ENCODE peak calls at places on chromosomes 11 and 22, in six cellular contexts. One of them, this sample, is unnamed.

GRCh38 chr11:100923555-100923954 is 206.1 kb downstream of the PGR start:
- DNase-seq in HCT116: no peak
- DNase-seq in fibroblast of mammary gland: peak; percentile 75
- DNase-seq in AG10803: peak; percentile 47
- DNase-seq in CD8-positive, alpha-beta T cell: no peak
- DNase-seq in keratinocyte: no peak
- DNase-seq in this sample: peak; percentile 17

GRCh38 chr11:35549787-35550186 is 24.4 kb upstream of the PAMR1 start:
- DNase-seq in CD8-positive, alpha-beta T cell: no peak
- DNase-seq in keratinocyte: peak; percentile 82
- DNase-seq in HCT116: no peak
- DNase-seq in fibroblast of mammary gland: peak; percentile 97
- DNase-seq in AG10803: peak; percentile 97
- DNase-seq in this sample: peak; percentile 86

GRCh38 chr11:44755553-44756505 is 29.1 kb downstream of the TSPAN18 start:
- DNase-seq in fibroblast of mammary gland: no peak
- DNase-seq in CD8-positive, alpha-beta T cell: no peak
- DNase-seq in HCT116: no peak
- DNase-seq in AG10803: peak; percentile 91
- DNase-seq in keratinocyte: no peak
- DNase-seq in this sample: peak; percentile 39

GRCh38 chr11:74278721-74279148 is 32.7 kb downstream of the P4HA3 start:
- DNase-seq in HCT116: no peak
- DNase-seq in CD8-positive, alpha-beta T cell: no peak
- DNase-seq in keratinocyte: no peak
- DNase-seq in AG10803: peak; percentile 98
- DNase-seq in fibroblast of mammary gland: peak; percentile 100
- DNase-seq in this sample: peak; percentile 99

GRCh38 chr11:114027941-114028340 is 31.6 kb upstream of the ZBTB16 start:
- DNase-seq in CD8-positive, alpha-beta T cell: no peak
- DNase-seq in AG10803: no peak
- DNase-seq in fibroblast of mammary gland: peak; percentile 30
- DNase-seq in HCT116: no peak
- DNase-seq in keratinocyte: no peak
- DNase-seq in this sample: peak; percentile 34

GRCh38 chr11:12802418-12803085 is 128.3 kb downstream of the TEAD1 start:
- DNase-seq in keratinocyte: peak; percentile 92
- DNase-seq in AG10803: no peak
- DNase-seq in CD8-positive, alpha-beta T cell: no peak
- DNase-seq in HCT116: peak; percentile 97
- DNase-seq in fibroblast of mammary gland: peak; percentile 58
- DNase-seq in this sample: peak; percentile 84

GRCh38 chr11:134522782-134523570 is 110.9 kb upstream of the B3GAT1 start:
- DNase-seq in CD8-positive, alpha-beta T cell: no peak
- DNase-seq in HCT116: no peak
- DNase-seq in fibroblast of mammary gland: no peak
- DNase-seq in AG10803: no peak
- DNase-seq in keratinocyte: no peak
- DNase-seq in this sample: no peak

GRCh38 chr11:63999349-64000025 is 13.2 kb downstream of the OTUB1 start:
- DNase-seq in CD8-positive, alpha-beta T cell: peak; percentile 47
- DNase-seq in fibroblast of mammary gland: peak; percentile 70
- DNase-seq in AG10803: no peak
- DNase-seq in keratinocyte: peak; percentile 71
- DNase-seq in HCT116: no peak
- DNase-seq in this sample: peak; percentile 26

GRCh38 chr22:34814260-34814659 is 251.7 kb upstream of the ISX start:
- DNase-seq in AG10803: peak; percentile 67
- DNase-seq in fibroblast of mammary gland: no peak
- DNase-seq in HCT116: no peak
- DNase-seq in keratinocyte: no peak
- DNase-seq in CD8-positive, alpha-beta T cell: no peak
- DNase-seq in this sample: no peak

GRCh38 chr22:37176464-37177061 is 11.5 kb downstream of the C1QTNF6 start:
- DNase-seq in HCT116: no peak
- DNase-seq in CD8-positive, alpha-beta T cell: no peak
- DNase-seq in fibroblast of mammary gland: peak; percentile 90
- DNase-seq in keratinocyte: no peak
- DNase-seq in AG10803: peak; percentile 92
- DNase-seq in this sample: peak; percentile 81

GRCh38 chr11:78645226-78646202 is 70.8 kb upstream of the NARS2 start:
- DNase-seq in AG10803: peak; percentile 61
- DNase-seq in keratinocyte: peak; percentile 83
- DNase-seq in HCT116: peak; percentile 50
- DNase-seq in CD8-positive, alpha-beta T cell: peak; percentile 58
- DNase-seq in fibroblast of mammary gland: peak; percentile 70
- DNase-seq in this sample: peak; percentile 77

GRCh38 chr11:65083134-65083833 is 556 bp downstream of the CDCA5 start:
- DNase-seq in keratinocyte: no peak
- DNase-seq in HCT116: no peak
- DNase-seq in AG10803: no peak
- DNase-seq in fibroblast of mammary gland: no peak
- DNase-seq in CD8-positive, alpha-beta T cell: no peak
- DNase-seq in this sample: no peak

GRCh38 chr11:20013346-20014066 is 146.8 kb downstream of the DBX1 start:
- DNase-seq in keratinocyte: no peak
- DNase-seq in CD8-positive, alpha-beta T cell: no peak
- DNase-seq in fibroblast of mammary gland: no peak
- DNase-seq in HCT116: no peak
- DNase-seq in AG10803: no peak
- DNase-seq in this sample: peak; percentile 50

GRCh38 chr11:41316726-41317125 is 142.7 kb downstream of the LRRC4C start:
- DNase-seq in fibroblast of mammary gland: no peak
- DNase-seq in AG10803: no peak
- DNase-seq in keratinocyte: no peak
- DNase-seq in CD8-positive, alpha-beta T cell: no peak
- DNase-seq in HCT116: no peak
- DNase-seq in this sample: no peak

GRCh38 chr22:47247609-47248240 is 485.3 kb downstream of the TBC1D22A start:
- DNase-seq in fibroblast of mammary gland: no peak
- DNase-seq in AG10803: no peak
- DNase-seq in keratinocyte: no peak
- DNase-seq in CD8-positive, alpha-beta T cell: no peak
- DNase-seq in HCT116: no peak
- DNase-seq in this sample: no peak
- TF ChIP-seq CTCF in fibroblast of mammary gland: no peak
- TF ChIP-seq CTCF in AG10803: no peak
- TF ChIP-seq CTCF in keratinocyte: no peak
- TF ChIP-seq CTCF in CD8-positive, alpha-beta T cell: no peak
- TF ChIP-seq CTCF in HCT116: no peak
- TF ChIP-seq CTCF in this sample: no peak

GRCh38 chr22:23277583-23278295 is 97.4 kb downstream of the BCR start:
- DNase-seq in fibroblast of mammary gland: no peak
- DNase-seq in CD8-positive, alpha-beta T cell: no peak
- DNase-seq in keratinocyte: no peak
- DNase-seq in HCT116: no peak
- DNase-seq in AG10803: no peak
- DNase-seq in this sample: no peak

GRCh38 chr22:23279781-23280180 is 99.5 kb downstream of the BCR start:
- DNase-seq in AG10803: no peak
- DNase-seq in HCT116: no peak
- DNase-seq in CD8-positive, alpha-beta T cell: no peak
- DNase-seq in fibroblast of mammary gland: peak; percentile 22
- DNase-seq in keratinocyte: no peak
- DNase-seq in this sample: no peak

GRCh38 chr22:23281053-23281405 is 100.7 kb downstream of the BCR start:
- DNase-seq in fibroblast of mammary gland: no peak
- DNase-seq in HCT116: no peak
- DNase-seq in keratinocyte: no peak
- DNase-seq in AG10803: no peak
- DNase-seq in CD8-positive, alpha-beta T cell: no peak
- DNase-seq in this sample: no peak

GRCh38 chr22:23280356-23281052 is 100.2 kb downstream of the BCR start:
- DNase-seq in keratinocyte: no peak
- DNase-seq in CD8-positive, alpha-beta T cell: no peak
- DNase-seq in HCT116: no peak
- DNase-seq in AG10803: no peak
- DNase-seq in fibroblast of mammary gland: no peak
- DNase-seq in this sample: no peak

DNA sequence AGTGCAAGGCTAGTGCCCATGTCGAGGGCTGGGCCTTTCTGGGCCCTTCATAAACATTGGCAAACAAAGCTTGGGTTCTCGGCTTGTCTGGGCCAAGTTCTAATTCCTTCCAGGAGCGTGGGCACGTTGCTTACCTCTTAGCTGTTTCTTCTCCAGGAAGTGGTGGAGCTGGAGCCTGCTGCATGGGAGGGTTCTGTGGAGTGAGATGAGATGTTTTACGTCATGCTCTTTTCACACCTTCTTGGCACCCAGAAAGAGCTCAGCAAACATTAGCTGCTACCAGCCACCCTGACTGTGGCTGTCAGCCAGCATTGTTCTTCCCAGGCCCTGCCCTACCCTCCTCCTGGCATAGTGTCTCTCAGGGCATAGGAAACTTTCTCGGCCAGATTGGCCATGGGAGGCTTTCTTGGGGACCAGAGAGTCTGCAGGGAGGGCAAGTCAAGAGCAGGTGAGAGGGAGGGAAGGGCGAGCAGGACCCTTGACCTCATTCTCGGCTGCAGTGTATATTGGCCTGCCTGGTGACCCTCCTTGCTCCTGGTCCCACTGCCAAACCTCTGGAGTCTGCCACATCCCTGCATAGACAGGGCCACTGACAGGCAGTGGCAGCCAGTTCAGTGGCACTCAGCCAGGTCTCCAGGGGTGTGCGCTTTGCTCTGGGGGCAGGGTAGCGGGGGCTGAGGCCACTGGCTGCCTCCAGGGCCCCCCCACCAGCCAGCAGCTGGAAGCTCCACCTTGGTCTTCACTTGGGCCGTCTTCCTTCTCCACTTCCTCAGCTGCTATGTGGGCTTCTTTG is 98.8 kb downstream of the BCR start:
- DNase-seq in keratinocyte: peak; percentile 61
- DNase-seq in HCT116: no peak
- DNase-seq in CD8-positive, alpha-beta T cell: peak; percentile 21
- DNase-seq in AG10803: peak; percentile 31
- DNase-seq in fibroblast of mammary gland: peak; percentile 17
- DNase-seq in this sample: peak; percentile 31
- H3K4me3 ChIP-seq in keratinocyte: peak overlapping the region; percentile 2
- H3K4me3 ChIP-seq in HCT116: no peak overlapping the region
- H3K4me3 ChIP-seq in CD8-positive, alpha-beta T cell: no peak overlapping the region
- H3K4me3 ChIP-seq in AG10803: no peak overlapping the region
- H3K4me3 ChIP-seq in fibroblast of mammary gland: no peak overlapping the region
- H3K4me3 ChIP-seq in this sample: no peak overlapping the region

GRCh38 chr11:75351541-75352416 is at the start of gene ARRB1:
- DNase-seq in fibroblast of mammary gland: no peak
- DNase-seq in HCT116: no peak
- DNase-seq in keratinocyte: no peak
- DNase-seq in CD8-positive, alpha-beta T cell: peak; percentile 55
- DNase-seq in AG10803: peak; percentile 55
- DNase-seq in this sample: peak; percentile 56
- TF ChIP-seq CTCF in fibroblast of mammary gland: no peak
- TF ChIP-seq CTCF in HCT116: no peak
- TF ChIP-seq CTCF in keratinocyte: no peak
- TF ChIP-seq CTCF in CD8-positive, alpha-beta T cell: no peak
- TF ChIP-seq CTCF in AG10803: no peak
- TF ChIP-seq CTCF in this sample: no peak

GRCh38 chr11:124068711-124069110 is 27.6 kb upstream of the OR10G7 start:
- DNase-seq in CD8-positive, alpha-beta T cell: no peak
- DNase-seq in fibroblast of mammary gland: no peak
- DNase-seq in keratinocyte: no peak
- DNase-seq in AG10803: no peak
- DNase-seq in HCT116: no peak
- DNase-seq in this sample: no peak

GRCh38 chr11:124071622-124071948 is 30.5 kb upstream of the OR10G7 start:
- DNase-seq in keratinocyte: no peak
- DNase-seq in HCT116: no peak
- DNase-seq in AG10803: no peak
- DNase-seq in fibroblast of mammary gland: no peak
- DNase-seq in CD8-positive, alpha-beta T cell: no peak
- DNase-seq in this sample: no peak

GRCh38 chr11:124072147-124072546 is 31.0 kb upstream of the OR10G7 start:
- DNase-seq in keratinocyte: no peak
- DNase-seq in fibroblast of mammary gland: no peak
- DNase-seq in CD8-positive, alpha-beta T cell: no peak
- DNase-seq in HCT116: no peak
- DNase-seq in AG10803: no peak
- DNase-seq in this sample: no peak

GRCh38 chr11:124070906-124071621 is 29.9 kb upstream of the OR10G7 start:
- DNase-seq in HCT116: peak; percentile 63
- DNase-seq in AG10803: peak; percentile 79
- DNase-seq in keratinocyte: no peak
- DNase-seq in fibroblast of mammary gland: peak; percentile 79
- DNase-seq in CD8-positive, alpha-beta T cell: peak; percentile 65
- DNase-seq in this sample: peak; percentile 91

GRCh38 chr11:124069429-124070401 is 28.6 kb upstream of the OR10G7 start:
- DNase-seq in fibroblast of mammary gland: peak; percentile 62
- DNase-seq in AG10803: peak; percentile 45
- DNase-seq in keratinocyte: no peak
- DNase-seq in HCT116: peak; percentile 42
- DNase-seq in CD8-positive, alpha-beta T cell: peak; percentile 33
- DNase-seq in this sample: peak; percentile 70
- H3K4me3 ChIP-seq in fibroblast of mammary gland: peak overlapping the region; percentile 35
- H3K4me3 ChIP-seq in AG10803: peak overlapping the region; percentile 56
- H3K4me3 ChIP-seq in keratinocyte: peak overlapping the region; percentile 70
- H3K4me3 ChIP-seq in HCT116: peak overlapping the region; percentile 18
- H3K4me3 ChIP-seq in CD8-positive, alpha-beta T cell: no peak overlapping the region
- H3K4me3 ChIP-seq in this sample: peak overlapping the region; percentile 50

GRCh38 chr11:118027694-118028093 is 41.5 kb downstream of the IL10RA start:
- DNase-seq in HCT116: no peak
- DNase-seq in CD8-positive, alpha-beta T cell: no peak
- DNase-seq in keratinocyte: no peak
- DNase-seq in fibroblast of mammary gland: no peak
- DNase-seq in AG10803: no peak
- DNase-seq in this sample: no peak
- TF ChIP-seq CTCF in HCT116: no peak
- TF ChIP-seq CTCF in CD8-positive, alpha-beta T cell: no peak
- TF ChIP-seq CTCF in keratinocyte: no peak
- TF ChIP-seq CTCF in fibroblast of mammary gland: no peak
- TF ChIP-seq CTCF in AG10803: no peak
- TF ChIP-seq CTCF in this sample: no peak

DNA sequence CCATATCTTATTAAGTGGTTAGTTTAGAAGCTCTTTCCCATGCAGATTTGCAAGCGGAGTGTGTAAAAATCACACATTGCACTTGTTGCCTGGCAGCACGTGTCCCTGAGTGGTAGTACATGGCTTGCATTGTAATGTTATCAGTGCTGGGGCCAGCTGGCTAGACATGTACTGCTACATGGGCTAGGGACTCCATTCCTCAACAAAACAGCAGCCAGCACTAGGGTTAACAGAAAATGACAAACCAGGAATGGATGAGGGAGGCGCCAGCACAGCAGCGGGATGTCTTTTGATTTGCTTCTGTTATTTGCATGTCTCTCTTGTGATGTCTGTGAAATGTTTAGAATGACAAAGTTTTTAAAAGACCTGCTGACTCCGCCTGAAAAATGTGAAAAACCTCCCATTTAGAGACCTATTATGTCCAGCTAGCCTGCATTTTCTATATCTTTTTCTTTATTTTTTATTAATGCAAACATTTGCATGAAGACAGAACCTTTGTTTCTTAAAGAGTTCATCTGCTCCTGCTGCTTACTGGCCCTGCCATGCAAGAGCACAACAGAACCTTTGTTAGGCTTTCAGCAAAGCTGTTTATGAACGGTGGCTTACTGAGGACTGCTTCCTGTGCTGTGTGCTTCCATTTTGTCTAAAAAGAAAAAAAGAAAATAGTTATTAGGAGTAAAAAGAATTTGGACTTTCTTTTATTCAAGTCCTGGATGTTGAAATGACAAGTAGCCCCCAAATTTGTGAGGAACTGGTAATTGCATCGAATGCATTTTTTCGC is 40.7 kb downstream of the CSTPP1 start:
- DNase-seq in keratinocyte: no peak
- DNase-seq in HCT116: no peak
- DNase-seq in fibroblast of mammary gland: no peak
- DNase-seq in AG10803: no peak
- DNase-seq in CD8-positive, alpha-beta T cell: no peak
- DNase-seq in this sample: no peak
- H3K4me3 ChIP-seq in keratinocyte: no peak overlapping the region
- H3K4me3 ChIP-seq in HCT116: no peak overlapping the region
- H3K4me3 ChIP-seq in fibroblast of mammary gland: no peak overlapping the region
- H3K4me3 ChIP-seq in AG10803: no peak overlapping the region
- H3K4me3 ChIP-seq in CD8-positive, alpha-beta T cell: no peak overlapping the region
- H3K4me3 ChIP-seq in this sample: no peak overlapping the region

GRCh38 chr22:46394622-46395021 is 59.1 kb downstream of the TRMU start:
- DNase-seq in fibroblast of mammary gland: no peak
- DNase-seq in AG10803: no peak
- DNase-seq in keratinocyte: no peak
- DNase-seq in HCT116: no peak
- DNase-seq in CD8-positive, alpha-beta T cell: no peak
- DNase-seq in this sample: no peak
- TF ChIP-seq CTCF in fibroblast of mammary gland: no peak
- TF ChIP-seq CTCF in AG10803: no peak
- TF ChIP-seq CTCF in keratinocyte: no peak
- TF ChIP-seq CTCF in HCT116: no peak
- TF ChIP-seq CTCF in CD8-positive, alpha-beta T cell: no peak
- TF ChIP-seq CTCF in this sample: no peak

This sample was measured in fibroblast of pulmonary artery.